ENCODE peak calls at places on chromosome 1, in eight cellular contexts. I is AG10803, H is neural progenitor cell, P is adrenal gland, A is A673, K is uterus, D is hepatocyte, M is GM06990. T is an unnamed sample.

GRCh38 chr1:91803133-91803532 is 82.8 kb downstream of the TGFBR3 start:
- DNase-seq in I (peak; percentile 71), H (no peak), P (no peak), A (no peak), K (no peak), D (no peak), M (no peak), T (no peak)

GRCh38 chr1:182990413-182991144 is 32.6 kb upstream of the LAMC1 start:
- DNase-seq in I (peak; percentile 36), H (no peak), P (no peak), A (no peak), K (peak; percentile 18), D (no peak), M (no peak), T (peak; percentile 26)

GRCh38 chr1:230682274-230682673 is 31.6 kb downstream of the AGT start:
- DNase-seq in I (no peak), H (no peak), P (peak; percentile 41), A (no peak), K (no peak), D (no peak), M (no peak), T (peak; percentile 7)

GRCh38 chr1:154325583-154326545 is 539 bp downstream of the ATP8B2 start:
- DNase-seq in I (peak; percentile 92), H (peak; percentile 92), P (peak; percentile 71), A (peak; percentile 84), K (peak; percentile 80), D (peak; percentile 86), M (peak; percentile 41), T (peak; percentile 88)

GRCh38 chr1:96688737-96689136 is 32.8 kb upstream of the PTBP2 start:
- DNase-seq in I (no peak), H (peak; percentile 41), P (no peak), A (no peak), K (no peak), D (peak; percentile 4), M (no peak), T (no peak)

GRCh38 chr1:43275826-43276620 is 6.2 kb downstream of the TMEM125 start:
- DNase-seq in I (no peak), H (no peak), P (no peak), A (no peak), K (no peak), D (no peak), M (no peak), T (no peak)

GRCh38 chr1:25573961-25574360 is 30.6 kb downstream of the LDLRAP1 start:
- DNase-seq in I (no peak), H (no peak), P (no peak), A (no peak), K (no peak), D (no peak), M (no peak), T (no peak)

GRCh38 chr1:58815680-58816071 is 31.8 kb upstream of the JUN start:
- DNase-seq in I (no peak), H (peak; percentile 40), P (peak; percentile 55), A (no peak), K (no peak), D (peak; percentile 72), M (no peak), T (no peak)

GRCh38 chr1:44828003-44828651 is 14.9 kb downstream of the PTCH2 start:
- DNase-seq in I (no peak), H (no peak), P (no peak), A (no peak), K (no peak), D (no peak), M (no peak), T (no peak)

GRCh38 chr1:60245371-60245770 is 171.8 kb upstream of the C1orf87 start:
- DNase-seq in I (peak; percentile 41), H (no peak), P (no peak), A (no peak), K (no peak), D (no peak), M (no peak), T (no peak)

GRCh38 chr1:210358511-210359148 is 29.9 kb downstream of the HHAT start:
- DNase-seq in I (no peak), H (peak; percentile 33), P (no peak), A (peak; percentile 67), K (no peak), D (no peak), M (no peak), T (no peak)

GRCh38 chr1:211606327-211606913 is 27.5 kb upstream of the SLC30A1 start:
- DNase-seq in I (no peak), H (no peak), P (no peak), A (no peak), K (no peak), D (no peak), M (peak; percentile 43), T (no peak)

GRCh38 chr1:20380616-20381035 is 90.0 kb downstream of the VWA5B1 start:
- DNase-seq in I (peak; percentile 94), H (no peak), P (peak; percentile 80), A (no peak), K (no peak), D (peak; percentile 28), M (no peak), T (peak; percentile 95)

GRCh38 chr1:246213947-246214346 is 293.1 kb downstream of the SMYD3 start:
- DNase-seq in I (no peak), H (no peak), P (no peak), A (no peak), K (no peak), D (no peak), M (no peak), T (no peak)

GRCh38 chr1:45679123-45679522 is 7.2 kb downstream of the GPBP1L1 start:
- DNase-seq in I (peak; percentile 73), H (no peak), P (peak; percentile 62), A (peak; percentile 15), K (no peak), D (no peak), M (no peak), T (no peak)

GRCh38 chr1:67749844-67750689 is 65.1 kb downstream of the GADD45A start:
- DNase-seq in I (peak; percentile 91), H (peak; percentile 49), P (peak; percentile 54), A (peak; percentile 71), K (peak; percentile 55), D (peak; percentile 73), M (no peak), T (peak; percentile 91)

GRCh38 chr1:163565171-163565570 is 243.4 kb downstream of the NUF2 start:
- DNase-seq in I (no peak), H (peak; percentile 3), P (no peak), A (peak; percentile 75), K (no peak), D (no peak), M (no peak), T (no peak)

GRCh38 chr1:31243451-31244286 is 4.0 kb upstream of the NKAIN1 start:
- DNase-seq in I (peak; percentile 13), H (no peak), P (peak; percentile 41), A (no peak), K (no peak), D (no peak), M (no peak), T (peak; percentile 7)

GRCh38 chr1:167059729-167060107 is 30.5 kb downstream of the GPA33 start:
- DNase-seq in I (no peak), H (no peak), P (no peak), A (no peak), K (no peak), D (no peak), M (no peak), T (no peak)
- H3K4me3 ChIP-seq in I (no peak overlapping the region), H (no peak overlapping the region), P (no peak overlapping the region), A (no peak overlapping the region), K (no peak overlapping the region), D (no peak overlapping the region), M (no peak overlapping the region), T (no peak overlapping the region)

DNA sequence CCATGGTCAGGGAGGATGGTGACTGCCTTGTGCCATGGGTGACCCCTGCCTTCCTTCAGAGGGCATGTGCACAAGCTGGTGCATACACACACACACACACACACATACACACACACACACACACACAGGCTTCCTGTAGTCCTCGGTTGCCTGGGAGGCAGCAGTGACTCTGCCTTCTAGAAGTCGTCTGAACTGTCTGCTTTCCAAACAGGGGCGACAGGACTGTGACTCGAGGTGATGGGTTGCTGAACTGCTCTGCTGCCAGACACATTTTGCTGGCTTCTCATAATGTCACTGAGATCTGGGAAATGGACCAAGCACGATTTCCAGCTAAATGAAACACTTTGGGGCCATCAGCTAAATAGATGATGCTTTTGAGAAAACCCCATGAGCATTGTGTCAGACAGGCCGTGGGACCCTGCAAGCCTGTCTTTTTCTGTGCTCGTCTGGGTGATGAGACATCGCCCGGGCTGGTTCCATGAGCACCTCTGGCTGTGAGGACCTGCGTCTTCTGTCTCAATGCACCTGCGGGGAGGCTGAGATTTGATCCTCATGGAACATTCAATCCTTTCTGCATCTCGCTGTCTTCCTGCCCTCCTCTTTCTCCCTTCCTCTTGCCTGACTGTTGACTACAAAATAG is 436.7 kb downstream of the CAMTA1 start:
- DNase-seq in I (peak; percentile 32), H (no peak), P (no peak), A (no peak), K (no peak), D (no peak), M (no peak), T (no peak)
- TF ChIP-seq CTCF in I (no peak), H (no peak), P (no peak), A (no peak), K (no peak), D (no peak), M (no peak), T (no peak)

GRCh38 chr1:196608401-196609113 is at the start of gene KCNT2:
- DNase-seq in I (peak; percentile 17), H (peak; percentile 97), P (peak; percentile 29), A (peak; percentile 56), K (peak; percentile 26), D (peak; percentile 84), M (no peak), T (peak; percentile 83)
- H3K4me3 ChIP-seq in I (peak within 1 kb of the TSS; percentile 61), H (peak within 1 kb of the TSS; percentile 91), P (no peak within 1 kb of the TSS), A (peak within 1 kb of the TSS; percentile 50), K (peak within 1 kb of the TSS; percentile 56), D (peak within 1 kb of the TSS; percentile 84), M (no peak within 1 kb of the TSS), T (peak within 1 kb of the TSS; percentile 70)

DNA sequence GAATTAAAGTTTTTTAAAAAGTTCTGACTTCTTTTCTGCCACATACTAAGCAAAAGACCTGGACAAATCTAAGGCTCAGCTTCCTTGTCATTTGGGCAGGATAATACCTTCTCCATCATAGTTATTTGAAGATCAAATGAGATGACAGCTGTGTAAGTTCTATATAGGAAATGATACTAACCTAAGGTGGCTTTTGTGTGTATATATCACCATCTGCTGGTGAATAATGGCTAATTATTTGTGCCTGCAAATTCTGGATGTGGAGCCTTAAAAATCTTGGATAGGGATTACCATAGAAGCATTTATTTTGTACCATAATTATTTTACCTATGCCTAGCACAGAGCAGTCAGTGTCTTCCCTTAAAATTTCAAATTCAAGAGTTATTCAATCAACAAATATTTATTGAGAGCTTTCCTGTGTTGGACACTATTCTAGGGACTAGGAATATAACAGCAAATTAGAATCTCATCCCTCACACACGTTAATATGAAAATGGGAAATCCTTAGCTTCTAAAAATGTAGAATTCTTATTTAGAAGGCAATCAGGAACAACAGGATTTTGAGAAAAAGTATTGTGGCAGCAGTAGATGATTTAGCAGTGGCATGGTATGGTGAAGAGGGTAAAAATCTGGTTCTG is 89.8 kb downstream of the TMEM200B start:
- DNase-seq in I (peak; percentile 50), H (peak; percentile 27), P (no peak), A (peak; percentile 70), K (no peak), D (peak; percentile 44), M (peak; percentile 4), T (peak; percentile 52)
- TF ChIP-seq CTCF in I (peak; percentile 77), H (peak; percentile 67), P (peak; percentile 76), A (peak; percentile 69), K (peak; percentile 86), D (peak; percentile 74), M (peak; percentile 40), T (peak; percentile 47)

T was measured in astrocyte of the spinal cord.